ENCODE peak calls at places on chromosomes 2 and 18, in nine cellular contexts. X is brain microvascular endothelial cell; M is memory B cell; N is MM.1S; P is stimulated activated CD4-positive, alpha-beta T cell treated with anti-CD3 and anti-CD28 coated beads, Interleukin-15, amount 100 ng/mL, for 1 hour; C is right cardiac atrium; L is activated CD4-positive, alpha-beta T cell treated with anti-CD3 and anti-CD28 coated beads, Interleukin-2, amount 50 U/mL, for 4 hours; R is GM23248; Z is MCF 10A. F is an unnamed sample.

GRCh38 chr2:106798826-106799552 is 87.0 kb downstream of the ST6GAL2 start:
- DNase-seq in P (no peak), R (peak; percentile 12), M (no peak), N (no peak), Z (no peak), X (no peak), C (no peak), L (no peak), F (no peak)

GRCh38 chr2:146754606-146755005 is 1090.2 kb upstream of the ACVR2A start:
- DNase-seq in R (no peak), X (no peak), Z (no peak), L (no peak), M (no peak), C (no peak), N (no peak), P (no peak), F (no peak)

GRCh38 chr2:218886461-218886947 is 5.9 kb downstream of the WNT10A start:
- DNase-seq in M (no peak), X (no peak), C (no peak), L (no peak), Z (no peak), N (peak; percentile 88), R (no peak), P (no peak), F (no peak)

GRCh38 chr2:177289824-177290632 is 25.5 kb upstream of the NFE2L2 start:
- DNase-seq in R (no peak), M (no peak), N (peak; percentile 37), X (no peak), L (no peak), C (no peak), P (no peak), Z (no peak), F (no peak)

GRCh38 chr18:70490008-70490933 is 201.4 kb downstream of the SOCS6 start:
- DNase-seq in M (peak; percentile 24), L (peak; percentile 17), C (no peak), R (peak; percentile 91), P (no peak), X (peak; percentile 44), Z (peak; percentile 70), N (peak; percentile 46), F (peak; percentile 56)

GRCh38 chr18:63365909-63366269 is 1.1 kb downstream of the KDSR start:
- DNase-seq in C (no peak), R (peak; percentile 53), L (no peak), N (no peak), P (no peak), Z (peak; percentile 33), M (no peak), X (no peak), F (peak; percentile 27)

GRCh38 chr2:17851731-17852585 is 26.5 kb upstream of the KCNS3 start:
- DNase-seq in X (peak; percentile 67), L (no peak), Z (peak; percentile 79), C (peak; percentile 64), P (no peak), N (peak; percentile 61), M (peak; percentile 29), R (peak; percentile 87), F (peak; percentile 88)

GRCh38 chr2:188322569-188323531 is 31.2 kb downstream of the GULP1 start:
- DNase-seq in P (no peak), M (no peak), L (no peak), N (no peak), C (no peak), Z (no peak), R (peak; percentile 44), X (peak; percentile 75), F (no peak)

GRCh38 chr2:88283886-88284511 is 113.9 kb downstream of the THNSL2 start:
- DNase-seq in Z (no peak), N (no peak), P (no peak), L (no peak), C (peak; percentile 25), M (no peak), R (no peak), X (no peak), F (no peak)

GRCh38 chr2:1773883-1774282 is 29.6 kb upstream of the PXDN start:
- DNase-seq in N (no peak), X (no peak), P (no peak), Z (no peak), L (no peak), R (no peak), M (no peak), C (no peak), F (no peak)

GRCh38 chr18:9697121-9697520 is 11.0 kb upstream of the RAB31 start:
- DNase-seq in N (no peak), L (no peak), Z (no peak), P (no peak), X (no peak), R (no peak), M (no peak), C (peak; percentile 83), F (no peak)

GRCh38 chr2:64419591-64420165 is 34.3 kb upstream of the LGALSL start:
- DNase-seq in M (no peak), C (no peak), X (no peak), Z (peak; percentile 45), N (no peak), P (no peak), L (no peak), R (no peak), F (no peak)

GRCh38 chr2:142557391-142557790 is 320.1 kb upstream of the KYNU start:
- DNase-seq in N (no peak), P (no peak), C (no peak), Z (no peak), M (no peak), X (peak; percentile 46), L (no peak), R (no peak), F (no peak)

GRCh38 chr2:196480653-196481322 is 158.7 kb upstream of the CCDC150 start:
- DNase-seq in P (no peak), C (no peak), Z (no peak), X (peak; percentile 29), L (no peak), N (peak; percentile 92), M (no peak), R (peak; percentile 72), F (no peak)

GRCh38 chr2:237779521-237779920 is 19.1 kb upstream of the RBM44 start:
- DNase-seq in L (no peak), M (no peak), X (no peak), C (no peak), R (no peak), N (no peak), P (no peak), Z (no peak), F (no peak)